ENCODE peak calls at places on chromosome 17, in seven cellular contexts. One of them, this sample, is unnamed.

GRCh38 chr17:7056386-7056785 is 12.5 kb upstream of the SLC16A11 start:
- DNase-seq in ovary: no peak
- DNase-seq in NCI-H2029 treated with DMSO at 0.1 percent for 48 hours: no peak
- DNase-seq in activated T-helper 9 cell treated with anti-CD3 and anti-CD28 coated beads, Interleukin-2, amount 50 U/mL, for 16 hours: no peak
- DNase-seq in GM06990: no peak
- DNase-seq in NCI-H460: no peak
- DNase-seq in NCI-H226: no peak
- DNase-seq in this sample: no peak

GRCh38 chr17:64741924-64742670 is 80.0 kb upstream of the SMURF2 start:
- DNase-seq in ovary: no peak
- DNase-seq in NCI-H2029 treated with DMSO at 0.1 percent for 48 hours: no peak
- DNase-seq in activated T-helper 9 cell treated with anti-CD3 and anti-CD28 coated beads, Interleukin-2, amount 50 U/mL, for 16 hours: no peak
- DNase-seq in NCI-H460: no peak
- DNase-seq in GM06990: no peak
- DNase-seq in NCI-H226: no peak
- DNase-seq in this sample: no peak

GRCh38 chr17:9002610-9003354 is 18.5 kb upstream of the NTN1 start:
- DNase-seq in NCI-H226: no peak
- DNase-seq in NCI-H2029 treated with DMSO at 0.1 percent for 48 hours: no peak
- DNase-seq in GM06990: no peak
- DNase-seq in NCI-H460: no peak
- DNase-seq in ovary: no peak
- DNase-seq in activated T-helper 9 cell treated with anti-CD3 and anti-CD28 coated beads, Interleukin-2, amount 50 U/mL, for 16 hours: no peak
- DNase-seq in this sample: no peak

GRCh38 chr17:79907855-79908254 is 68.6 kb upstream of the CBX4 start:
- DNase-seq in NCI-H2029 treated with DMSO at 0.1 percent for 48 hours: no peak
- DNase-seq in GM06990: no peak
- DNase-seq in NCI-H226: no peak
- DNase-seq in activated T-helper 9 cell treated with anti-CD3 and anti-CD28 coated beads, Interleukin-2, amount 50 U/mL, for 16 hours: no peak
- DNase-seq in ovary: peak
- DNase-seq in NCI-H460: peak
- DNase-seq in this sample: no peak

GRCh38 chr17:41563607-41564006 is 8.3 kb downstream of the KRT9 start:
- DNase-seq in activated T-helper 9 cell treated with anti-CD3 and anti-CD28 coated beads, Interleukin-2, amount 50 U/mL, for 16 hours: no peak
- DNase-seq in GM06990: no peak
- DNase-seq in NCI-H460: no peak
- DNase-seq in NCI-H2029 treated with DMSO at 0.1 percent for 48 hours: no peak
- DNase-seq in ovary: no peak
- DNase-seq in NCI-H226: no peak
- DNase-seq in this sample: no peak

GRCh38 chr17:80760501-80760900 is 215.9 kb downstream of the RPTOR start:
- DNase-seq in NCI-H460: no peak
- DNase-seq in activated T-helper 9 cell treated with anti-CD3 and anti-CD28 coated beads, Interleukin-2, amount 50 U/mL, for 16 hours: no peak
- DNase-seq in NCI-H2029 treated with DMSO at 0.1 percent for 48 hours: peak
- DNase-seq in GM06990: no peak
- DNase-seq in ovary: no peak
- DNase-seq in NCI-H226: no peak
- DNase-seq in this sample: peak

GRCh38 chr17:18921912-18922451 is 30.0 kb upstream of the SLC5A10 start:
- DNase-seq in NCI-H226: no peak
- DNase-seq in activated T-helper 9 cell treated with anti-CD3 and anti-CD28 coated beads, Interleukin-2, amount 50 U/mL, for 16 hours: no peak
- DNase-seq in GM06990: peak
- DNase-seq in ovary: peak
- DNase-seq in NCI-H460: no peak
- DNase-seq in NCI-H2029 treated with DMSO at 0.1 percent for 48 hours: no peak
- DNase-seq in this sample: no peak

GRCh38 chr17:13405080-13405479 is 196.6 kb downstream of the HS3ST3A1 start:
- DNase-seq in GM06990: no peak
- DNase-seq in NCI-H2029 treated with DMSO at 0.1 percent for 48 hours: no peak
- DNase-seq in activated T-helper 9 cell treated with anti-CD3 and anti-CD28 coated beads, Interleukin-2, amount 50 U/mL, for 16 hours: no peak
- DNase-seq in NCI-H226: no peak
- DNase-seq in NCI-H460: no peak
- DNase-seq in ovary: no peak
- DNase-seq in this sample: no peak

GRCh38 chr17:63189082-63189481 is 223.0 kb downstream of the TANC2 start:
- DNase-seq in NCI-H226: peak
- DNase-seq in NCI-H2029 treated with DMSO at 0.1 percent for 48 hours: no peak
- DNase-seq in NCI-H460: no peak
- DNase-seq in GM06990: no peak
- DNase-seq in activated T-helper 9 cell treated with anti-CD3 and anti-CD28 coated beads, Interleukin-2, amount 50 U/mL, for 16 hours: no peak
- DNase-seq in ovary: no peak
- DNase-seq in this sample: no peak

GRCh38 chr17:20896153-20896649 is 146.6 kb downstream of the USP22 start:
- DNase-seq in ovary: peak
- DNase-seq in NCI-H2029 treated with DMSO at 0.1 percent for 48 hours: no peak
- DNase-seq in activated T-helper 9 cell treated with anti-CD3 and anti-CD28 coated beads, Interleukin-2, amount 50 U/mL, for 16 hours: no peak
- DNase-seq in NCI-H460: no peak
- DNase-seq in NCI-H226: no peak
- DNase-seq in GM06990: no peak
- DNase-seq in this sample: no peak

GRCh38 chr17:1590031-1590746 is 27.6 kb upstream of the PITPNA start:
- DNase-seq in activated T-helper 9 cell treated with anti-CD3 and anti-CD28 coated beads, Interleukin-2, amount 50 U/mL, for 16 hours: no peak
- DNase-seq in NCI-H226: peak
- DNase-seq in NCI-H460: peak
- DNase-seq in NCI-H2029 treated with DMSO at 0.1 percent for 48 hours: no peak
- DNase-seq in ovary: peak
- DNase-seq in GM06990: no peak
- DNase-seq in this sample: no peak

GRCh38 chr17:45955326-45955725 is 43.7 kb upstream of the STH start:
- DNase-seq in NCI-H226: no peak
- DNase-seq in activated T-helper 9 cell treated with anti-CD3 and anti-CD28 coated beads, Interleukin-2, amount 50 U/mL, for 16 hours: no peak
- DNase-seq in ovary: no peak
- DNase-seq in GM06990: no peak
- DNase-seq in NCI-H460: no peak
- DNase-seq in NCI-H2029 treated with DMSO at 0.1 percent for 48 hours: no peak
- DNase-seq in this sample: no peak

GRCh38 chr17:81741594-81742452 is 29.7 kb downstream of the SLC25A10 start:
- DNase-seq in ovary: peak
- DNase-seq in activated T-helper 9 cell treated with anti-CD3 and anti-CD28 coated beads, Interleukin-2, amount 50 U/mL, for 16 hours: no peak
- DNase-seq in NCI-H226: no peak
- DNase-seq in GM06990: no peak
- DNase-seq in NCI-H460: no peak
- DNase-seq in NCI-H2029 treated with DMSO at 0.1 percent for 48 hours: no peak
- DNase-seq in this sample: no peak

GRCh38 chr17:4249452-4250029 is 14.2 kb downstream of the ANKFY1 start:
- DNase-seq in GM06990: no peak
- DNase-seq in NCI-H2029 treated with DMSO at 0.1 percent for 48 hours: no peak
- DNase-seq in ovary: no peak
- DNase-seq in NCI-H226: no peak
- DNase-seq in activated T-helper 9 cell treated with anti-CD3 and anti-CD28 coated beads, Interleukin-2, amount 50 U/mL, for 16 hours: no peak
- DNase-seq in NCI-H460: peak
- DNase-seq in this sample: no peak

GRCh38 chr17:37844158-37844976 is 79.8 kb upstream of the TBC1D3K start:
- DNase-seq in NCI-H226: peak
- DNase-seq in NCI-H460: peak
- DNase-seq in activated T-helper 9 cell treated with anti-CD3 and anti-CD28 coated beads, Interleukin-2, amount 50 U/mL, for 16 hours: no peak
- DNase-seq in ovary: peak
- DNase-seq in NCI-H2029 treated with DMSO at 0.1 percent for 48 hours: no peak
- DNase-seq in GM06990: peak
- DNase-seq in this sample: no peak

GRCh38 chr17:28865946-28866752 is 11.3 kb downstream of the ERAL1 start:
- DNase-seq in NCI-H226: no peak
- DNase-seq in activated T-helper 9 cell treated with anti-CD3 and anti-CD28 coated beads, Interleukin-2, amount 50 U/mL, for 16 hours: no peak
- DNase-seq in GM06990: no peak
- DNase-seq in NCI-H2029 treated with DMSO at 0.1 percent for 48 hours: no peak
- DNase-seq in ovary: no peak
- DNase-seq in NCI-H460: no peak
- DNase-seq in this sample: no peak

This sample was measured in LNCaP clone FGC.